ENCODE peak calls at places on chromosomes 13 and 19, in eight cellular contexts. One of them, this sample, is unnamed.

GRCh38 chr13:44231786-44232516 is 141.7 kb upstream of the SERP2 start:
- DNase-seq in pancreas: peak
- DNase-seq in endothelial cell: no peak
- DNase-seq in heart left ventricle: no peak
- DNase-seq in bronchial epithelial cell: peak
- DNase-seq in H9: peak
- DNase-seq in OCI-LY7: no peak
- DNase-seq in progenitor cell of endocrine pancreas: no peak
- DNase-seq in this sample: peak

GRCh38 chr13:98439136-98439828 is 137.6 kb downstream of the STK24 start:
- DNase-seq in endothelial cell: no peak
- DNase-seq in progenitor cell of endocrine pancreas: no peak
- DNase-seq in heart left ventricle: no peak
- DNase-seq in pancreas: no peak
- DNase-seq in H9: no peak
- DNase-seq in OCI-LY7: no peak
- DNase-seq in bronchial epithelial cell: no peak
- DNase-seq in this sample: no peak

GRCh38 chr13:59038824-59039223 is 1124.9 kb downstream of the DIAPH3 start:
- DNase-seq in heart left ventricle: no peak
- DNase-seq in progenitor cell of endocrine pancreas: no peak
- DNase-seq in H9: no peak
- DNase-seq in bronchial epithelial cell: peak
- DNase-seq in OCI-LY7: no peak
- DNase-seq in pancreas: no peak
- DNase-seq in endothelial cell: no peak
- DNase-seq in this sample: no peak

GRCh38 chr19:44960906-44961734 is 5.9 kb downstream of the CLPTM1 start:
- DNase-seq in pancreas: no peak
- DNase-seq in bronchial epithelial cell: no peak
- DNase-seq in endothelial cell: no peak
- DNase-seq in OCI-LY7: peak
- DNase-seq in heart left ventricle: no peak
- DNase-seq in H9: no peak
- DNase-seq in progenitor cell of endocrine pancreas: no peak
- DNase-seq in this sample: no peak

GRCh38 chr19:3458229-3458555 is 22.1 kb downstream of the SMIM24 start:
- DNase-seq in OCI-LY7: no peak
- DNase-seq in progenitor cell of endocrine pancreas: no peak
- DNase-seq in pancreas: no peak
- DNase-seq in endothelial cell: no peak
- DNase-seq in H9: no peak
- DNase-seq in bronchial epithelial cell: no peak
- DNase-seq in heart left ventricle: no peak
- DNase-seq in this sample: no peak

GRCh38 chr13:25281193-25281936 is 5.9 kb downstream of the MTMR6 start:
- DNase-seq in H9: no peak
- DNase-seq in heart left ventricle: no peak
- DNase-seq in bronchial epithelial cell: no peak
- DNase-seq in endothelial cell: no peak
- DNase-seq in OCI-LY7: peak
- DNase-seq in pancreas: no peak
- DNase-seq in progenitor cell of endocrine pancreas: no peak
- DNase-seq in this sample: no peak

GRCh38 chr19:3984584-3984907 is 717 bp downstream of the EEF2 start:
- DNase-seq in H9: no peak
- DNase-seq in OCI-LY7: peak
- DNase-seq in endothelial cell: no peak
- DNase-seq in progenitor cell of endocrine pancreas: no peak
- DNase-seq in pancreas: no peak
- DNase-seq in bronchial epithelial cell: no peak
- DNase-seq in heart left ventricle: peak
- DNase-seq in this sample: no peak

GRCh38 chr13:34107814-34108213 is 289.9 kb downstream of the RFC3 start:
- DNase-seq in progenitor cell of endocrine pancreas: no peak
- DNase-seq in heart left ventricle: no peak
- DNase-seq in OCI-LY7: no peak
- DNase-seq in bronchial epithelial cell: peak
- DNase-seq in H9: no peak
- DNase-seq in pancreas: no peak
- DNase-seq in endothelial cell: no peak
- DNase-seq in this sample: no peak

GRCh38 chr13:93690139-93690538 is 463.5 kb downstream of the GPC6 start:
- DNase-seq in bronchial epithelial cell: peak
- DNase-seq in pancreas: no peak
- DNase-seq in progenitor cell of endocrine pancreas: no peak
- DNase-seq in endothelial cell: peak
- DNase-seq in OCI-LY7: no peak
- DNase-seq in heart left ventricle: no peak
- DNase-seq in H9: no peak
- DNase-seq in this sample: no peak

GRCh38 chr19:2186071-2186846 is 22.5 kb downstream of the DOT1L start:
- DNase-seq in endothelial cell: no peak
- DNase-seq in pancreas: no peak
- DNase-seq in H9: no peak
- DNase-seq in bronchial epithelial cell: no peak
- DNase-seq in OCI-LY7: no peak
- DNase-seq in heart left ventricle: peak
- DNase-seq in progenitor cell of endocrine pancreas: no peak
- DNase-seq in this sample: peak

GRCh38 chr19:8087876-8088275 is 35.3 kb downstream of the CCL25 start:
- DNase-seq in progenitor cell of endocrine pancreas: no peak
- DNase-seq in heart left ventricle: no peak
- DNase-seq in pancreas: no peak
- DNase-seq in bronchial epithelial cell: no peak
- DNase-seq in H9: no peak
- DNase-seq in OCI-LY7: no peak
- DNase-seq in endothelial cell: no peak
- DNase-seq in this sample: no peak

GRCh38 chr19:58563034-58563573 is 4.7 kb upstream of the UBE2M start:
- DNase-seq in OCI-LY7: peak
- DNase-seq in endothelial cell: peak
- DNase-seq in H9: peak
- DNase-seq in heart left ventricle: peak
- DNase-seq in pancreas: peak
- DNase-seq in bronchial epithelial cell: no peak
- DNase-seq in progenitor cell of endocrine pancreas: no peak
- DNase-seq in this sample: no peak

GRCh38 chr19:21508198-21508597 is 2.8 kb downstream of the ZNF429 start:
- DNase-seq in H9: no peak
- DNase-seq in bronchial epithelial cell: no peak
- DNase-seq in heart left ventricle: no peak
- DNase-seq in endothelial cell: no peak
- DNase-seq in pancreas: no peak
- DNase-seq in OCI-LY7: no peak
- DNase-seq in progenitor cell of endocrine pancreas: no peak
- DNase-seq in this sample: no peak

GRCh38 chr19:21505459-21506393 is at the start of gene ZNF429:
- DNase-seq in bronchial epithelial cell: peak
- DNase-seq in progenitor cell of endocrine pancreas: peak
- DNase-seq in endothelial cell: peak
- DNase-seq in pancreas: peak
- DNase-seq in H9: peak
- DNase-seq in heart left ventricle: peak
- DNase-seq in OCI-LY7: peak
- DNase-seq in this sample: peak
- TF ChIP-seq CTCF in bronchial epithelial cell: peak
- TF ChIP-seq CTCF in progenitor cell of endocrine pancreas: no peak
- TF ChIP-seq CTCF in endothelial cell: no peak
- TF ChIP-seq CTCF in pancreas: no peak
- TF ChIP-seq CTCF in H9: peak
- TF ChIP-seq CTCF in heart left ventricle: no peak
- TF ChIP-seq CTCF in OCI-LY7: no peak
- TF ChIP-seq CTCF in this sample: no peak

DNA sequence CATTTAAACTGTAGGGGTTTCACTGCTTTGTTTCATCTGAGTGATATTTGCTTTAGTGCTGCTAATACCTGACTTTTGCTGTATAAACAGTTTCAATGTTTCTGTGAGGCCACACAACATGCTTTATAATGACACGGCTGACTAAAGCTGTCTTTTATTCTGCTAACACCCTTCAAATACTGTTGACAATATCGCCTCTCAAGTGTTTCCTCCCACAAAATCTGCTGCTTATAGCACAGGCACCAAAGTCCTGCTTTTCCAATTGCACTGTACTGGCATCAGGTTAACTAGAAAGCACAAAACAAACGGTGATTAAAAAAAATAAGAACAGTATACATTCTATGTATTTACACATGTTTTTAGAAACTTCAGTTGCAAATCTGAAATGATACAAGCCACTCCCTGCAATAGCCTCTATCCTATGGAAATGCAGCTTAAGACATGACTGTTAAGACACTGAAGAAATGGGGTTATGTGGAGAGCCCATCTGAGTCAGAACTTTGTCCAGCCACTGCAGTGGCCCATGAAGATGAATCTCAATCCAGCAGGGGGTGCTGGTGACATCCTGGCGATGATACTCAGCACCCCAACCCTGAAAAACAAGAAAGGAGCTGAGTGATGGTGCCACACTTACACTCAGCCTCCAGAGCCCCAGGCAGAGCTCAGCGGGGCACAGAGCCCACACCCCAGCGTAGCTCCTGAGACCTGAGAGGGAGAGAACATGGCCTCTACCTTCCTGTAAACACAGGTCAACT is 29.4 kb downstream of the RFXAP start:
- DNase-seq in heart left ventricle: no peak
- DNase-seq in H9: no peak
- DNase-seq in pancreas: no peak
- DNase-seq in progenitor cell of endocrine pancreas: no peak
- DNase-seq in endothelial cell: no peak
- DNase-seq in bronchial epithelial cell: no peak
- DNase-seq in OCI-LY7: peak
- DNase-seq in this sample: no peak
- TF ChIP-seq CTCF in heart left ventricle: peak
- TF ChIP-seq CTCF in H9: peak
- TF ChIP-seq CTCF in pancreas: no peak
- TF ChIP-seq CTCF in progenitor cell of endocrine pancreas: peak
- TF ChIP-seq CTCF in endothelial cell: peak
- TF ChIP-seq CTCF in bronchial epithelial cell: peak
- TF ChIP-seq CTCF in OCI-LY7: peak
- TF ChIP-seq CTCF in this sample: peak

DNA sequence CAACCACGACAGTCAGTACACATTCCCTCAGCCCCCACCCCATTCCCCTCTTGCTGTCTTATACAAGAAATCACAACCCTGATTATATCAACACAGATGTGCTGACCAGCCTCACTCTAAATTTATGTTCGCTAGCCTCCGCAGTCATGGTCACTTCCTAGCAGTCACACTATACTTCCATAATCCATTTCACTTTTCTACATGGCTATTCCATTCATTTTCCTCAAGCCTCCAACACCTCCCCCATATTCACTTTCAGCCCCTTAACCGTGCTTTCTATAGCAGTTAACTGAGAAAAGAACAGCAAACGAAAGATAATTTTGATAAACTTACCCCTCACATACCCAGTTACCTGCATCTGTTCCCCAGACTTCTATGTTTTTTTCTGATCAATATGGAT is 8.4 kb downstream of the LSM14A start:
- DNase-seq in progenitor cell of endocrine pancreas: no peak
- DNase-seq in H9: no peak
- DNase-seq in heart left ventricle: no peak
- DNase-seq in OCI-LY7: no peak
- DNase-seq in pancreas: no peak
- DNase-seq in bronchial epithelial cell: no peak
- DNase-seq in endothelial cell: no peak
- DNase-seq in this sample: no peak
- TF ChIP-seq CTCF in progenitor cell of endocrine pancreas: no peak
- TF ChIP-seq CTCF in H9: no peak
- TF ChIP-seq CTCF in heart left ventricle: no peak
- TF ChIP-seq CTCF in OCI-LY7: no peak
- TF ChIP-seq CTCF in pancreas: no peak
- TF ChIP-seq CTCF in bronchial epithelial cell: no peak
- TF ChIP-seq CTCF in endothelial cell: no peak
- TF ChIP-seq CTCF in this sample: no peak

DNA sequence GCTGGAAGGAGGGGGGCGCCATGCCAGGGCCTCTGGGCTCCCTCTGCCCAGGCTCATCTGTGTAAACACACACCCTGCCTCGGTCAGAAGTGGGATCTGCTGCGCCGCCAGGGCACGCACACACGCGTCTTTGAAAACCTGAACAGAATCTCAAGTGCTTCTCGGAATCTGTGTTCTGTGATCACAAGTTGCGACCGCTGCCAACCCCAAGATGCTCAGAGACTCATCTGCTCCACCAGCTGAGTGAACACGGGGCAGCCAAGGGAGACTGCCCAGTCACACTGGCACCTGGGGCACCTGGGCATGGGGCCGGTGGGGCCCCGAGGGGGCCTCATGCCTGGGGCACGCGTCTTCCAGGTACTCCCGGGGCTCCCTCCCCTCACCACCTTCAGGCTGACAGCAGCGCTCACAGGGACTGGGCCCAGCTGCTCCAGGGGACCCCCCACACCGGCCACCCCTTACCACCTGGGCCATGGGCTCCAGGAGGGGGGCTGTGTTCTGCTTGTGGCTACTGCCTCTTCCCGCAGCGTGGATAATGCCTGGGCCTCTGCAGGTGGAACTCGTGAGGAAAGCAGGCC is 59.0 kb downstream of the KLF2 start:
- DNase-seq in endothelial cell: no peak
- DNase-seq in pancreas: no peak
- DNase-seq in progenitor cell of endocrine pancreas: no peak
- DNase-seq in H9: no peak
- DNase-seq in heart left ventricle: no peak
- DNase-seq in OCI-LY7: no peak
- DNase-seq in bronchial epithelial cell: no peak
- DNase-seq in this sample: no peak
- TF ChIP-seq CTCF in endothelial cell: peak
- TF ChIP-seq CTCF in pancreas: no peak
- TF ChIP-seq CTCF in progenitor cell of endocrine pancreas: no peak
- TF ChIP-seq CTCF in H9: no peak
- TF ChIP-seq CTCF in heart left ventricle: no peak
- TF ChIP-seq CTCF in OCI-LY7: peak
- TF ChIP-seq CTCF in bronchial epithelial cell: no peak
- TF ChIP-seq CTCF in this sample: no peak